ENCODE peak calls at places on chromosome 7, in four cellular contexts. I, Z, O and U are unnamed samples.

GRCh38 chr7:30929686-30930085 is 18.0 kb downstream of the AQP1 start:
- DNase-seq in I (no peak), Z (no peak), O (no peak), U (no peak)

GRCh38 chr7:113084499-113085172 is 2.0 kb downstream of the GPR85 start:
- DNase-seq in I (no peak), Z (no peak), O (no peak), U (no peak)

GRCh38 chr7:112205348-112206237 is 606 bp downstream of the DOCK4 start:
- DNase-seq in I (no peak), Z (no peak), O (peak), U (no peak)

GRCh38 chr7:96380111-96380512 is 58.2 kb upstream of the SLC25A13 start:
- DNase-seq in I (no peak), Z (no peak), O (no peak), U (no peak)

GRCh38 chr7:44639701-44640321 is 33.4 kb downstream of the OGDH start:
- DNase-seq in I (peak), Z (peak), O (peak), U (peak)

GRCh38 chr7:12564996-12565764 is 5.3 kb upstream of the SCIN start:
- DNase-seq in I (no peak), Z (no peak), O (peak), U (no peak)

GRCh38 chr7:113188396-113188795 is 70.0 kb upstream of the SMIM30 start:
- DNase-seq in I (no peak), Z (no peak), O (no peak), U (no peak)

GRCh38 chr7:24740821-24741220 is 16.4 kb downstream of the GSDME start:
- DNase-seq in I (no peak), Z (no peak), O (no peak), U (no peak)

GRCh38 chr7:12601302-12601869 is 30.9 kb downstream of the SCIN start:
- DNase-seq in I (no peak), Z (no peak), O (no peak), U (no peak)

GRCh38 chr7:138890782-138891445 is 90.3 kb downstream of the KIAA1549 start:
- DNase-seq in I (peak), Z (no peak), O (peak), U (no peak)

GRCh38 chr7:138892808-138893207 is 88.4 kb downstream of the KIAA1549 start:
- DNase-seq in I (no peak), Z (no peak), O (no peak), U (no peak)

GRCh38 chr7:138892016-138892630 is 89.1 kb downstream of the KIAA1549 start:
- DNase-seq in I (no peak), Z (no peak), O (no peak), U (no peak)

GRCh38 chr7:138890467-138890781 is 90.8 kb downstream of the KIAA1549 start:
- DNase-seq in I (no peak), Z (no peak), O (no peak), U (no peak)

GRCh38 chr7:138891446-138891810 is 89.8 kb downstream of the KIAA1549 start:
- DNase-seq in I (no peak), Z (no peak), O (no peak), U (no peak)
- H3K4me3 ChIP-seq in I (no peak), Z (no peak), O (no peak), U (no peak)

GRCh38 chr7:100588438-100588837 is 2.3 kb downstream of the FBXO24 start:
- DNase-seq in I (no peak), Z (no peak), O (no peak), U (no peak)

GRCh38 chr7:100589341-100589935 is 3.3 kb downstream of the FBXO24 start:
- DNase-seq in I (no peak), Z (no peak), O (no peak), U (no peak)

GRCh38 chr7:100591596-100591995 is 5.5 kb downstream of the FBXO24 start:
- DNase-seq in I (no peak), Z (no peak), O (no peak), U (no peak)

GRCh38 chr7:100586266-100587025 is at the start of gene FBXO24:
- DNase-seq in I (peak), Z (peak), O (peak), U (peak)

DNA sequence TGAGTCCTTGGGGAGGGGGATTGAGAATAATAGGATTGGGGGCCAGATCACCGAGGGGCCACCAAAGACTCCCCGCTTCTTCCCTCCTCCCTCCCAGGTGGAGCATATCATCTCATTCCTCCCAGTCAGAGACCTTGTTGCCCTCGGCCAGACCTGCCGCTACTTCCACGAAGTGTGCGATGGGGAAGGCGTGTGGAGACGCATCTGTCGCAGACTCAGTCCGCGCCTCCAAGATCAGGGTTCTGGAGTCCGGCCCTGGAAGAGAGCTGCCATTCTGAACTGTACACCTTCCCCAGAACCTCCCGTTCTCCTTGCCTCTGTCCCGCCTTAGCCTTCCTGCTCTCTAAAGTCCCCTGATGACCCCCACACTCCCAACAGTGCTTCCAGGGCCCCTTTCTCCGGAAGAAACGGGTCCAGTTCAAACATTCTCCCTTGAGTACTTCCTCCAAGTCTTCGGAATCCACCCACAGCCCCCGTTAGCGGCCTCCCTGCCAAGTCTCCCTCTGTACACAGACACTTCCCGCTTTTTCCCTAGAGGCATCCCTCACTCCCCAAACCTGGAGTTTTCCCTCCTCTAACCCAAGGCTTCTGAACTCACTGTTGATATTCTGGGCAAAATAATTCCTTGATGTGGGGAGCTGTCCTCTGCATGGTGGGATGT is 4.1 kb downstream of the FBXO24 start:
- DNase-seq in I (no peak), Z (no peak), O (no peak), U (no peak)
- H3K4me3 ChIP-seq in I (no peak), Z (no peak), O (no peak), U (no peak)

DNA sequence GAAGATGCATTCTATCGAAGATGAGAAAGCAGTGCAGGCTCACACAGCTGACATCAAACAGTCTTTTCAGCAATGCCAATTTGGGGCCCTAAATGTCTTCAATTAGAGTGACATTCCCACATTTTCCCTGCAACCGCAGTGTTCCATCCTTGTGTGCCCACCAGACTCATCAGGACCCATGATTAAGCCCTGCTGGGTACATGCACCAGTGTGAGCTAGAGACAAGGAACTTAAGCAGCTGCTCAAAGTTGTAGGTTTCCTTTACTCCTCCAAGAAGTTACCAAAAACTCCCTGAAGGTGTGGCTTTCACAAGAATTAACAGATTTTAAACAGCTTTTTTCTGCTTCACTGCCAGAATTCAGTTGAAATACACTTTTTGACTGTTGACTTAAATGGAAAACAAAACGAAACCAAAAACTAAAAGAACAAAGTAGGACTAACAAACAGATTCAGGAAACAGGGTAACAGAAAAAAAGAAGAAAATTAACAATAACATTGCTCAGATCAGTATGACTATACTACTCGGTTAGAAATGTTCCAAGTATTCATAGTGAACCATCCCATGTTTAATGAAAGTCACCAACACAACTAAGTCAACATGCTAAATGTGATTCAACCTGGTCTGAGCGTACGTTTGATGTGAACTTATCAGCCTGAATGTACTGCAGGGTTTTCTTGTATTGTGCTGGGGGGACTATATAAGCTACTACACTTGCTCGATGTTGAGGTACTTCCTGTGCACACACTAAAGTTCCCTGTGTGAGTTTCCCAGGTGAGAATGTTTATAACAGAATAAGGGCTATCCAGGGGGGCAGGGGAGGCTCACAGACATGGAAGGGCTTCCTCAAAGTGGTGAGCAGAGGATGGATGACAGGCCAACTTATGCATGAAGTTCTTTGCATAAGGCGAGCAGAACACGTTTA is 22.3 kb downstream of the SLC37A3 start:
- DNase-seq in I (no peak), Z (no peak), O (no peak), U (no peak)
- H3K4me3 ChIP-seq in I (no peak), Z (no peak), O (no peak), U (no peak)

GRCh38 chr7:134782121-134782623 is 2.7 kb downstream of the CALD1 start:
- DNase-seq in I (no peak), Z (no peak), O (peak), U (no peak)
- H3K4me3 ChIP-seq in I (peak), Z (peak), O (peak), U (no peak)

DNA sequence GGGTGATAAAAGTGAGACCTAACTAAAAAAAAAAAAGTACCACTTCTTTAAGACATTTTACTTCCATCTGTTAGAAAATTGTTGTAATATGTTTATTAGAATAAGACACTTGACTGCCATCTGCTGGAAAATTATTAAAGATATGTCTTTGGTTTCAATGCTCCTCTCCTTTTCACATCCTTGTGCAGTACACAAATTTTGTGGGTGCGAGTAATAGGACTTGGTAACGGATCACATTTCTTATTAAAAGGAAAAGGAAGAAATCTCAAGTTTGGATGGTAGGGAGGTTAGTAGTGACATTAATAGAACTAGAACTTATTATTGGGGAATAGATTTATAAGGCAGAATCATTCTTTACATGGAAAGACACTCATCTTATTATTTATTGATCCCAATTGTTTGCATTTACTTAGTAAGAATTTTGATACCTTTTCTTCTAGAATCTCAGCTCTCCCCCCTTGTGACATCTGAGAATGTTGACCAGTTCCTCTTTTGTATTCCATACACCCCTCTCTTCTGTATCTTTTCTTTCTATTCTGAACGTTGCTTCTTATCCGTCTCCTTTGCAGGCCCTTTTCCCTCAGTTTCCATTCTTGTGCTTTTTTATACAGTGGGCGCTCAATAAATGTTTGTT is 43.0 kb upstream of the RPA3 start:
- DNase-seq in I (no peak), Z (peak), O (peak), U (no peak)
- H3K4me3 ChIP-seq in I (no peak), Z (no peak), O (peak), U (no peak)

GRCh38 chr7:21429786-21430574 is 2.1 kb downstream of the SP4 start:
- DNase-seq in I (no peak), Z (no peak), O (no peak), U (no peak)

GRCh38 chr7:21428642-21428941 is 709 bp downstream of the SP4 start:
- DNase-seq in I (no peak), Z (no peak), O (no peak), U (no peak)

GRCh38 chr7:21427861-21428641 is at the start of gene SP4:
- DNase-seq in I (peak), Z (peak), O (peak), U (peak)

GRCh38 chr7:21430575-21430954 is 2.7 kb downstream of the SP4 start:
- DNase-seq in I (no peak), Z (no peak), O (no peak), U (no peak)

GRCh38 chr7:21429021-21429420 is 1.1 kb downstream of the SP4 start:
- DNase-seq in I (no peak), Z (no peak), O (no peak), U (no peak)
- H3K4me3 ChIP-seq in I (no peak), Z (peak), O (peak), U (peak)

DNA sequence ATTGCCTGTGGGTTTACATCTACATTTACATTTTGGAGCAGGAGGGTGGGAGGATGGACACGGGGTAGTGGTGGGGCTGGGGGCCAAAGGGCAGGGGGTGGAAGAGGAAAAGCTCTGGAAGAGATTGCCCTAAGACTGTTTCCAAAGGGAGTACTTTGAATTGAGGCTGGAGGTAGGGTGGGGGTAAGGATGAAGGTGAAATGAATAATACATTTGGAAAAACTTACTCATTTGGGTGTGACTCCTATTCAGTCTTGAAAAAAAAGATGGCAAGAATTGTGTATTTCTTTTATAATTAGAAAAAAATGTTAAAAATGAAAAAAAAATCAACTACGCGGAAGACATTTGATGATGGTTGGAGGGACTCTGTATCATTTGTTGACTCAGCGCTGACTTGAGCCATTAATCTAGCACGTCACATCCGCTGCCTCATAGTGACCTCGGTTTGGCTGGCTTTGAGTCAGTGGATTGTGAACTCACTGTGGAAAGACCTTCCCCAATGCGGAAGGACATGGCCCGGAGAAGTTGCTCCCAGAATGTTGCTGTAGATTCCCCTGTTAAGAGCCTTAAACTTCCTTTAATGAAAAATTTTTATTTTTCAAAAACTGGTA is 2.8 kb downstream of the FAM180A start:
- DNase-seq in I (peak), Z (peak), O (peak), U (peak)
- H3K4me3 ChIP-seq in I (no peak), Z (no peak), O (peak), U (no peak)

DNA sequence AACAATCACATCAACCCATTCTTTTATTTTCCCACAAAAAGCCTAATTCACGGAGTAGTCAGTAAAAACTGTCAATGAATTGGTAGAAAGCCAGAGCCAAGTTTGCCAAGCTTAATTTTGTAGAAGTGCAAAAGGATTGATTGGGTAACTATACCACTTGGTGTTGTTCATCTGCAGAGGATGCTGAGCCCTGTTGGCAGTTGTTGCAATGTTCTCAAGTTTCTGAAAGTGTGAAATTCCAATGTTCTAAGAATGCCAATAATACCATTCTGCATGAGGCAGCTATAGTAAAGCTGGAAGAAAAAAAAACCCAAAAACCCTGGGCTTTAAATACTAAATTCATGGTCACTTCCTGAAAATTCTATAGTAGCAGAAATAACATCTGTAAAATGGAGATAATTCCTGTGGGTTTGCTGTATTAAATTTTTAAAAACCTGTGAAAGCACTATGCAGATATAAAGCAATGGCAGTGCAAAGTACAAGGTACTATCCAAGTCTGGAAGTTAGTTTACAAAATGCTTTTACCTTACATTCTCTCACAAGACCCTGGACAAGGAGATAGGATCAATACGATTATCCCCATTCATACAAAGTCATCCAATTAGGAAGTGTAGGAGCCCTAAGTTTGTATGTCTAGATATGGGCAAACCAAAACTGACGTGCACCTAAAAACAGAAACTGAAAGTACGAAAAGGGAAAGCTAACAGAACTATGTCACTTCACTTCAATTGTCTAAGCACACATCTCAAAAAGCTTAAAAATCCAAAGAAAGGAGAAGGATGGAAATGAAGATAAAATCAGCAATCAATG is 6.1 kb upstream of the PON1 start:
- DNase-seq in I (no peak), Z (no peak), O (peak), U (no peak)
- H3K4me3 ChIP-seq in I (no peak), Z (no peak), O (peak), U (no peak)

DNA sequence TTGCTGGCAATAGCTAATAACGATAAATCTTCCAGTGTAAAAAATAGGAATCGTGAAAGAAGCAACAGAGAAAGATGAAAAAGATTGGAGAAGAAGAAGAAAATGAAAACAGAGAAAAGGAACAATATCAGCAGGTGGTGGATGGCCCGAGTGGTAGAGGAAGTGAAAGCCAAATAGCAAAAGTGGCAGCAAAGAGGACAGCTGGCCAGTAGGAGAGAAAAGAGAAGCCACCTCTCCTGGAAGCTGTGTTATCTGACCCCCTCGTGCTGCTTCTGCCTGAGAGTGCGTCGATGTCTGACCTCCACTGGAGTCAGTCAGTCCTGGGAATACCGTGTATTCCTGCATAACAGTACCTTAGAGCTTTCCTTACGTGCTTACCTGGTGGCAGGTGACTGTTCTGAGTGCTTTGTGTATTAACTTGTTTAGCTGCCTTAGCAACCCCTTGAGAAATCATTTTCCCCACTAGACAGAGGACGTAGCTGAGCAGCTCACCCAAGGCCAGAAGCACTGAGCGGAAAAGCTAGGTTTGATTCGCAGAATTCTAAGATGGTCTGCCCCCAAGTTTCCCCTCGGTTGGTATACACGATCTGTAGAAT is 88.3 kb downstream of the CHN2 start:
- DNase-seq in I (no peak), Z (no peak), O (no peak), U (no peak)
- H3K4me3 ChIP-seq in I (no peak), Z (no peak), O (no peak), U (no peak)